ENCODE peak calls at places on chromosome 18, in seven cellular contexts. O is left lung; V is hepatocyte; U is ovary; G is PC-9; A is lower lobe of right lung; L is CD8-positive, alpha-beta T cell. I is an unnamed sample. For H3K36me3 and H3K4me1, the result is how much of the 10 kb centered on the place peaks cover.

GRCh38 chr18:13452448-13452811 is 233.9 kb downstream of the LDLRAD4 start:
- DNase-seq in O (no peak), L (no peak), V (peak), U (no peak), A (no peak), G (no peak), I (no peak)

GRCh38 chr18:23317975-23318675 is 135.0 kb upstream of the RIOK3 start:
- DNase-seq in A (no peak), V (no peak), O (no peak), L (no peak), G (peak), U (no peak), I (peak)

GRCh38 chr18:55214534-55214933 is 255.3 kb upstream of the CCDC68 start:
- DNase-seq in L (no peak), G (no peak), O (no peak), A (no peak), U (no peak), V (no peak), I (no peak)

GRCh38 chr18:71831039-71831438 is 713.1 kb downstream of the CBLN2 start:
- DNase-seq in L (no peak), G (peak), U (no peak), V (no peak), A (no peak), O (no peak), I (no peak)

GRCh38 chr18:4126939-4127338 is 328.2 kb downstream of the DLGAP1 start:
- DNase-seq in U (no peak), V (no peak), A (no peak), L (no peak), G (no peak), O (no peak), I (no peak)

GRCh38 chr18:59343916-59344315 is 15.1 kb downstream of the LMAN1 start:
- DNase-seq in G (no peak), U (no peak), V (no peak), O (no peak), A (no peak), L (no peak), I (no peak)

GRCh38 chr18:74840492-74841167 is 243.0 kb downstream of the ZNF407 start:
- DNase-seq in L (no peak), G (peak), A (no peak), O (no peak), V (no peak), U (no peak), I (peak)

GRCh38 chr18:14976736-14977430 is 228.9 kb downstream of the ANKRD30B start:
- DNase-seq in A (no peak), L (no peak), V (no peak), G (peak), U (no peak), O (no peak), I (no peak)

GRCh38 chr18:3604626-3605408 is 154.8 kb downstream of the TGIF1 start:
- DNase-seq in A (no peak), L (no peak), G (peak), V (peak), O (no peak), U (no peak), I (no peak)

GRCh38 chr18:55272510-55273243 is 313.4 kb upstream of the CCDC68 start:
- DNase-seq in U (no peak), L (no peak), O (no peak), G (no peak), A (no peak), V (no peak), I (no peak)

GRCh38 chr18:59359576-59359952 is 499 bp upstream of the LMAN1 start:
- DNase-seq in O (no peak), G (no peak), U (no peak), L (no peak), V (no peak), A (no peak), I (no peak)

GRCh38 chr18:75429975-75430374 is 2.5 kb upstream of the SMIM21 start:
- DNase-seq in G (no peak), O (no peak), A (no peak), U (no peak), L (no peak), V (no peak), I (no peak)

GRCh38 chr18:27225947-27226481 is 40.9 kb upstream of the CHST9 start:
- DNase-seq in G (no peak), O (no peak), A (no peak), L (no peak), V (no peak), U (no peak), I (no peak)

GRCh38 chr18:54357082-54357659 is 487 bp downstream of the STARD6 start:
- DNase-seq in U (no peak), L (no peak), A (no peak), G (no peak), O (no peak), V (no peak), I (no peak)

GRCh38 chr18:79406708-79407107 is 11.0 kb downstream of the NFATC1 start:
- DNase-seq in O (no peak), V (no peak), L (no peak), A (peak), U (no peak), G (no peak), I (no peak)

GRCh38 chr18:55314615-55315237 is 273.3 kb downstream of the TCF4 start:
- DNase-seq in O (no peak), A (no peak), V (no peak), L (no peak), G (no peak), U (no peak), I (no peak)

GRCh38 chr18:75473316-75473715 is 45.8 kb upstream of the SMIM21 start:
- DNase-seq in L (no peak), V (no peak), A (no peak), O (no peak), U (no peak), G (no peak), I (no peak)

GRCh38 chr18:47930086-47930843 is at the start of gene SMAD2:
- DNase-seq in A (peak), L (peak), G (peak), V (peak), U (peak), O (peak), I (peak)

GRCh38 chr18:40234217-40234616 is 1720.8 kb upstream of the PIK3C3 start:
- DNase-seq in U (no peak), A (no peak), O (no peak), V (no peak), L (no peak), G (no peak), I (no peak)

GRCh38 chr18:49521251-49521650 is 34.2 kb upstream of the C18orf32 start:
- DNase-seq in V (no peak), A (no peak), O (no peak), G (no peak), L (no peak), U (no peak), I (no peak)

GRCh38 chr18:8627107-8627472 is 17.9 kb downstream of the RAB12 start:
- DNase-seq in L (no peak), U (no peak), V (no peak), A (no peak), G (no peak), O (no peak), I (no peak)
- H3K27ac ChIP-seq in L (no peak), U (no peak), V (no peak), A (no peak), G (no peak), O (no peak), I (no peak)

GRCh38 chr18:9587924-9588323 is 26.4 kb downstream of the PPP4R1 start:
- DNase-seq in O (no peak), L (no peak), G (no peak), V (no peak), U (no peak), A (no peak), I (no peak)
- H3K36me3 ChIP-seq in O (half or more), L (under half), G (half or more), V (under half), U (under half), A (half or more), I (half or more)

GRCh38 chr18:57052173-57052572 is 94.7 kb upstream of the BOD1L2 start:
- DNase-seq in L (no peak), O (no peak), A (no peak), V (no peak), G (no peak), U (no peak), I (no peak)
- H3K4me1 ChIP-seq in L (under half), O (under half), A (under half), V (under half), G (under half), U (under half), I (under half)

GRCh38 chr18:58196164-58196563 is 152.1 kb downstream of the NEDD4L start:
- DNase-seq in G (peak), L (no peak), V (no peak), U (no peak), O (no peak), A (no peak), I (peak)
- H3K27ac ChIP-seq in G (peak), L (no peak), V (peak), U (no peak), O (no peak), A (peak), I (no peak)

GRCh38 chr18:682833-683232 is 25.4 kb downstream of the TYMS start:
- DNase-seq in U (no peak), L (no peak), V (no peak), G (no peak), O (no peak), A (no peak), I (no peak)

GRCh38 chr18:686339-687111 is 25.9 kb downstream of the ENOSF1 start:
- DNase-seq in G (no peak), V (no peak), U (no peak), L (no peak), A (no peak), O (no peak), I (no peak)

GRCh38 chr18:681985-682384 is 24.5 kb downstream of the TYMS start:
- DNase-seq in L (no peak), O (no peak), G (no peak), U (no peak), V (no peak), A (no peak), I (peak)

GRCh38 chr18:685438-685837 is 27.0 kb downstream of the ENOSF1 start:
- DNase-seq in O (no peak), U (no peak), G (no peak), L (no peak), A (no peak), V (no peak), I (peak)

GRCh38 chr18:683531-683930 is 26.1 kb downstream of the TYMS start:
- DNase-seq in O (no peak), U (no peak), A (no peak), L (no peak), G (no peak), V (no peak), I (no peak)
- H3K36me3 ChIP-seq in O (half or more), U (under half), A (half or more), L (under half), G (under half), V (under half), I (under half)

GRCh38 chr18:77052297-77052645 is 80.3 kb downstream of the MBP start:
- DNase-seq in V (no peak), U (no peak), A (no peak), O (no peak), L (no peak), G (no peak), I (no peak)
- H3K4me1 ChIP-seq in V (under half), U (under half), A (half or more), O (half or more), L (half or more), G (under half), I (under half)

GRCh38 chr18:9550413-9550812 is 63.9 kb downstream of the PPP4R1 start:
- DNase-seq in L (no peak), G (no peak), A (no peak), V (no peak), U (no peak), O (no peak), I (no peak)

GRCh38 chr18:9547767-9548166 is 66.6 kb downstream of the PPP4R1 start:
- DNase-seq in O (no peak), U (no peak), A (no peak), G (no peak), V (no peak), L (no peak), I (no peak)

GRCh38 chr18:9546468-9546867 is 67.9 kb downstream of the PPP4R1 start:
- DNase-seq in O (no peak), L (no peak), G (no peak), V (no peak), U (no peak), A (no peak), I (no peak)

GRCh38 chr18:9552189-9552588 is 62.2 kb downstream of the PPP4R1 start:
- DNase-seq in L (no peak), A (no peak), O (no peak), V (no peak), U (no peak), G (no peak), I (no peak)

GRCh38 chr18:9549405-9549804 is 65.0 kb downstream of the PPP4R1 start:
- DNase-seq in A (no peak), G (no peak), L (no peak), U (no peak), O (no peak), V (no peak), I (no peak)
- H3K27ac ChIP-seq in A (no peak), G (no peak), L (no peak), U (no peak), O (no peak), V (no peak), I (no peak)

GRCh38 chr18:36736094-36736493 is 92.7 kb downstream of the TPGS2 start:
- DNase-seq in U (no peak), G (no peak), O (no peak), V (no peak), L (no peak), A (no peak), I (no peak)
- H3K36me3 ChIP-seq in U (under half), G (under half), O (under half), V (under half), L (under half), A (under half), I (under half)

I was measured in SJSA1.